ENCODE peak calls at places on chromosomes 5 and 9, in nine cellular contexts. One of them, this sample, is unnamed.
A peak's percentile ranks its signal among the peaks of the same experiment; 100 is the strongest.

GRCh38 chr9:20754556-20754955 is 70.5 kb downstream of the FOCAD start:
- DNase-seq in hepatocyte: no peak
- DNase-seq in Karpas-422: no peak
- DNase-seq in MM.1S: no peak
- DNase-seq in IMR-90: peak; percentile 11
- DNase-seq in SK-N-SH: no peak
- DNase-seq in astrocyte: peak; percentile 55
- DNase-seq in K562: no peak
- DNase-seq in neural progenitor cell: no peak
- DNase-seq in this sample: peak; percentile 34

GRCh38 chr9:130110166-130110565 is 56.5 kb downstream of the GPR107 start:
- DNase-seq in K562: no peak
- DNase-seq in SK-N-SH: no peak
- DNase-seq in Karpas-422: no peak
- DNase-seq in MM.1S: no peak
- DNase-seq in neural progenitor cell: no peak
- DNase-seq in astrocyte: no peak
- DNase-seq in IMR-90: no peak
- DNase-seq in hepatocyte: no peak
- DNase-seq in this sample: no peak

GRCh38 chr9:111744363-111744762 is 50.4 kb downstream of the SHOC1 start:
- DNase-seq in Karpas-422: no peak
- DNase-seq in K562: no peak
- DNase-seq in astrocyte: peak; percentile 68
- DNase-seq in SK-N-SH: no peak
- DNase-seq in MM.1S: no peak
- DNase-seq in hepatocyte: no peak
- DNase-seq in neural progenitor cell: no peak
- DNase-seq in IMR-90: no peak
- DNase-seq in this sample: no peak

GRCh38 chr9:130345009-130345992 is 79.7 kb downstream of the HMCN2 start:
- DNase-seq in hepatocyte: no peak
- DNase-seq in K562: no peak
- DNase-seq in Karpas-422: no peak
- DNase-seq in neural progenitor cell: no peak
- DNase-seq in SK-N-SH: peak; percentile 55
- DNase-seq in astrocyte: peak; percentile 21
- DNase-seq in IMR-90: no peak
- DNase-seq in MM.1S: no peak
- DNase-seq in this sample: no peak

GRCh38 chr9:136748201-136748600 is at the start of gene LCN6:
- DNase-seq in MM.1S: no peak
- DNase-seq in astrocyte: no peak
- DNase-seq in neural progenitor cell: no peak
- DNase-seq in SK-N-SH: no peak
- DNase-seq in K562: no peak
- DNase-seq in IMR-90: no peak
- DNase-seq in hepatocyte: no peak
- DNase-seq in Karpas-422: no peak
- DNase-seq in this sample: no peak

GRCh38 chr5:122078116-122078865 is at the start of gene LOX:
- DNase-seq in astrocyte: peak; percentile 98
- DNase-seq in neural progenitor cell: peak; percentile 77
- DNase-seq in IMR-90: peak; percentile 98
- DNase-seq in SK-N-SH: peak; percentile 54
- DNase-seq in Karpas-422: no peak
- DNase-seq in hepatocyte: peak; percentile 87
- DNase-seq in MM.1S: no peak
- DNase-seq in K562: no peak
- DNase-seq in this sample: peak; percentile 63

GRCh38 chr5:142866563-142867275 is 96.5 kb downstream of the ARHGAP26 start:
- DNase-seq in Karpas-422: peak; percentile 83
- DNase-seq in K562: peak; percentile 59
- DNase-seq in IMR-90: peak; percentile 73
- DNase-seq in hepatocyte: peak; percentile 86
- DNase-seq in astrocyte: peak; percentile 70
- DNase-seq in SK-N-SH: peak; percentile 68
- DNase-seq in MM.1S: peak; percentile 77
- DNase-seq in neural progenitor cell: peak; percentile 81
- DNase-seq in this sample: peak; percentile 65

GRCh38 chr5:73796164-73797141 is 170.5 kb downstream of the ARHGEF28 start:
- DNase-seq in IMR-90: peak; percentile 98
- DNase-seq in astrocyte: peak; percentile 97
- DNase-seq in SK-N-SH: no peak
- DNase-seq in hepatocyte: peak; percentile 56
- DNase-seq in Karpas-422: no peak
- DNase-seq in K562: no peak
- DNase-seq in neural progenitor cell: no peak
- DNase-seq in MM.1S: no peak
- DNase-seq in this sample: peak; percentile 85

GRCh38 chr9:109574061-109574882 is 76.2 kb upstream of the PTPN3 start:
- DNase-seq in astrocyte: peak; percentile 33
- DNase-seq in K562: peak; percentile 35
- DNase-seq in MM.1S: peak; percentile 73
- DNase-seq in IMR-90: peak; percentile 68
- DNase-seq in neural progenitor cell: peak; percentile 78
- DNase-seq in Karpas-422: peak; percentile 81
- DNase-seq in hepatocyte: peak; percentile 82
- DNase-seq in SK-N-SH: peak; percentile 42
- DNase-seq in this sample: peak; percentile 43

GRCh38 chr5:157271740-157272271 is 5.9 kb downstream of the CYFIP2 start:
- DNase-seq in IMR-90: no peak
- DNase-seq in astrocyte: no peak
- DNase-seq in SK-N-SH: no peak
- DNase-seq in K562: no peak
- DNase-seq in hepatocyte: no peak
- DNase-seq in Karpas-422: peak; percentile 96
- DNase-seq in neural progenitor cell: no peak
- DNase-seq in MM.1S: peak; percentile 98
- DNase-seq in this sample: no peak

GRCh38 chr5:156431956-156432829 is 105.2 kb downstream of the SGCD start:
- DNase-seq in hepatocyte: no peak
- DNase-seq in IMR-90: no peak
- DNase-seq in astrocyte: no peak
- DNase-seq in MM.1S: no peak
- DNase-seq in neural progenitor cell: no peak
- DNase-seq in Karpas-422: no peak
- DNase-seq in K562: no peak
- DNase-seq in SK-N-SH: no peak
- DNase-seq in this sample: no peak

GRCh38 chr5:9544502-9545300 is 1.2 kb downstream of the SEMA5A start:
- DNase-seq in neural progenitor cell: peak; percentile 93
- DNase-seq in SK-N-SH: peak; percentile 85
- DNase-seq in Karpas-422: no peak
- DNase-seq in K562: peak; percentile 70
- DNase-seq in MM.1S: peak; percentile 81
- DNase-seq in astrocyte: peak; percentile 56
- DNase-seq in hepatocyte: peak; percentile 92
- DNase-seq in IMR-90: peak; percentile 80
- DNase-seq in this sample: peak; percentile 85

GRCh38 chr9:12798066-12798770 is 23.4 kb downstream of the LURAP1L start:
- DNase-seq in hepatocyte: no peak
- DNase-seq in Karpas-422: no peak
- DNase-seq in astrocyte: no peak
- DNase-seq in SK-N-SH: no peak
- DNase-seq in neural progenitor cell: no peak
- DNase-seq in MM.1S: no peak
- DNase-seq in K562: no peak
- DNase-seq in IMR-90: no peak
- DNase-seq in this sample: peak; percentile 84

GRCh38 chr5:81187885-81188284 is 45.2 kb upstream of the CKMT2 start:
- DNase-seq in K562: no peak
- DNase-seq in MM.1S: peak; percentile 23
- DNase-seq in Karpas-422: no peak
- DNase-seq in hepatocyte: no peak
- DNase-seq in IMR-90: no peak
- DNase-seq in SK-N-SH: no peak
- DNase-seq in astrocyte: no peak
- DNase-seq in neural progenitor cell: no peak
- DNase-seq in this sample: no peak

GRCh38 chr5:77230727-77231469 is 20.4 kb downstream of the PDE8B start:
- DNase-seq in SK-N-SH: no peak
- DNase-seq in IMR-90: peak; percentile 28
- DNase-seq in neural progenitor cell: peak; percentile 38
- DNase-seq in Karpas-422: peak; percentile 64
- DNase-seq in K562: peak; percentile 21
- DNase-seq in MM.1S: no peak
- DNase-seq in astrocyte: no peak
- DNase-seq in hepatocyte: no peak
- DNase-seq in this sample: no peak

GRCh38 chr9:34957492-34958410 is at the start of gene PHF24:
- DNase-seq in Karpas-422: no peak
- DNase-seq in SK-N-SH: peak; percentile 86
- DNase-seq in astrocyte: no peak
- DNase-seq in neural progenitor cell: peak; percentile 78
- DNase-seq in MM.1S: peak; percentile 44
- DNase-seq in hepatocyte: peak; percentile 70
- DNase-seq in K562: peak; percentile 54
- DNase-seq in IMR-90: no peak
- DNase-seq in this sample: no peak

GRCh38 chr5:178068293-178068692 is 45.0 kb upstream of the N4BP3 start:
- DNase-seq in Karpas-422: peak; percentile 45
- DNase-seq in IMR-90: no peak
- DNase-seq in K562: no peak
- DNase-seq in astrocyte: no peak
- DNase-seq in MM.1S: no peak
- DNase-seq in hepatocyte: no peak
- DNase-seq in neural progenitor cell: peak; percentile 13
- DNase-seq in SK-N-SH: peak; percentile 50
- DNase-seq in this sample: no peak

GRCh38 chr5:178069909-178070308 is 43.4 kb upstream of the N4BP3 start:
- DNase-seq in SK-N-SH: no peak
- DNase-seq in hepatocyte: peak; percentile 35
- DNase-seq in K562: peak; percentile 59
- DNase-seq in IMR-90: peak; percentile 26
- DNase-seq in neural progenitor cell: peak; percentile 63
- DNase-seq in MM.1S: no peak
- DNase-seq in astrocyte: no peak
- DNase-seq in Karpas-422: peak; percentile 90
- DNase-seq in this sample: peak; percentile 28

GRCh38 chr5:178071108-178071507 is 42.2 kb upstream of the N4BP3 start:
- DNase-seq in Karpas-422: no peak
- DNase-seq in SK-N-SH: no peak
- DNase-seq in K562: no peak
- DNase-seq in astrocyte: no peak
- DNase-seq in IMR-90: no peak
- DNase-seq in hepatocyte: no peak
- DNase-seq in MM.1S: no peak
- DNase-seq in neural progenitor cell: no peak
- DNase-seq in this sample: no peak

GRCh38 chr5:178063277-178063676 is 50.1 kb upstream of the N4BP3 start:
- DNase-seq in neural progenitor cell: no peak
- DNase-seq in K562: no peak
- DNase-seq in MM.1S: no peak
- DNase-seq in hepatocyte: no peak
- DNase-seq in IMR-90: no peak
- DNase-seq in Karpas-422: no peak
- DNase-seq in SK-N-SH: no peak
- DNase-seq in astrocyte: no peak
- DNase-seq in this sample: no peak

DNA sequence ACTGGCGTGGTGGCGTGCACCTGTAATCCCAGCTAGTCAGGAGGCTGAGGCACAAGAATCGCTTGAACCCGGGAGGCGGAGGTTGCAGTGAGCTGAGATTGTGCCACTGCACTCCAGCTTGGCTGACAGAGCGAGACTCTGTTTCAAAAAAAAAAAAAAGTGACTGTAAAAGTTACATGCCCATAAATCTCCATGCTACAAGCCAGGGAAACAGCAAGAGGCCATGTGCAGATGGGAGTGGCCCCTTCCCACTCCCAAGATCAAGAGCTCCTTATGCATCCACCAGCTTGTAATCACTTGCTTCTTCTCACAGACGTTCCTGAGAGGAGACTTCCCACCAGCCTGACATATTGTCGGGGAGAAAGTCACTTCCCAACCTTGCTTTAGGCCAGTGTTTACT is 45.6 kb upstream of the N4BP3 start:
- DNase-seq in Karpas-422: no peak
- DNase-seq in hepatocyte: no peak
- DNase-seq in MM.1S: no peak
- DNase-seq in K562: no peak
- DNase-seq in IMR-90: no peak
- DNase-seq in neural progenitor cell: no peak
- DNase-seq in SK-N-SH: no peak
- DNase-seq in astrocyte: no peak
- DNase-seq in this sample: no peak
- H2AFZ ChIP-seq in Karpas-422: no peak overlapping the region
- H2AFZ ChIP-seq in hepatocyte: no peak overlapping the region
- H2AFZ ChIP-seq in MM.1S: no peak overlapping the region
- H2AFZ ChIP-seq in K562: no peak overlapping the region
- H2AFZ ChIP-seq in IMR-90: no peak overlapping the region
- H2AFZ ChIP-seq in neural progenitor cell: no peak overlapping the region
- H2AFZ ChIP-seq in SK-N-SH: no peak overlapping the region
- H2AFZ ChIP-seq in astrocyte: no peak overlapping the region
- H2AFZ ChIP-seq in this sample: no peak overlapping the region

GRCh38 chr9:107615325-107615724 is 125.8 kb upstream of the KLF4 start:
- DNase-seq in MM.1S: no peak
- DNase-seq in SK-N-SH: no peak
- DNase-seq in astrocyte: no peak
- DNase-seq in IMR-90: peak; percentile 24
- DNase-seq in Karpas-422: no peak
- DNase-seq in K562: no peak
- DNase-seq in neural progenitor cell: no peak
- DNase-seq in hepatocyte: peak; percentile 65
- DNase-seq in this sample: no peak
- H2AFZ ChIP-seq in MM.1S: no peak overlapping the region
- H2AFZ ChIP-seq in SK-N-SH: no peak overlapping the region
- H2AFZ ChIP-seq in astrocyte: no peak overlapping the region
- H2AFZ ChIP-seq in IMR-90: no peak overlapping the region
- H2AFZ ChIP-seq in Karpas-422: no peak overlapping the region
- H2AFZ ChIP-seq in K562: no peak overlapping the region
- H2AFZ ChIP-seq in neural progenitor cell: no peak overlapping the region
- H2AFZ ChIP-seq in hepatocyte: no peak overlapping the region
- H2AFZ ChIP-seq in this sample: no peak overlapping the region

DNA sequence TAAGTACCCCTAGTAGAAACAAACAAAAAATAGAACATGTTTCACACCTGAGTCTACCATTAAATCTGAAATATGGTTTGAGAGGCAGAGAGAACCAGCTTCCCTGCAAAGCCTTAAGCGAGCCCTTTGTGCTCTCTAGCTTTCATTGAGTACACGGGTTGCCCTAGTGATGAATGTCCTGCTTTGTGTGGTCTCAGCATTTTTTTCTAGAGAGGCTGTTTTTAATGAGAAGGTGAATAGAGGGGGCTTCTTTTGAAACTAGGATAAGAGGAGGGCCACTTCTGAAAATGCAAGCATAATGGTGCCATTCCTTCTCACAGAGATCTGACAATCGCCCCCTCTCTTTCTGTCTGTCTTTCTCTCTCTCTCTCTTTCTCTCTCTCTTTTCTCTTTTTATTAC is 131.3 kb downstream of the MACIR start:
- DNase-seq in astrocyte: no peak
- DNase-seq in K562: no peak
- DNase-seq in SK-N-SH: no peak
- DNase-seq in IMR-90: no peak
- DNase-seq in hepatocyte: no peak
- DNase-seq in MM.1S: no peak
- DNase-seq in Karpas-422: no peak
- DNase-seq in neural progenitor cell: peak; percentile 86
- DNase-seq in this sample: no peak
- H2AFZ ChIP-seq in astrocyte: no peak overlapping the region
- H2AFZ ChIP-seq in K562: no peak overlapping the region
- H2AFZ ChIP-seq in SK-N-SH: no peak overlapping the region
- H2AFZ ChIP-seq in IMR-90: no peak overlapping the region
- H2AFZ ChIP-seq in hepatocyte: no peak overlapping the region
- H2AFZ ChIP-seq in MM.1S: no peak overlapping the region
- H2AFZ ChIP-seq in Karpas-422: no peak overlapping the region
- H2AFZ ChIP-seq in neural progenitor cell: no peak overlapping the region
- H2AFZ ChIP-seq in this sample: no peak overlapping the region

GRCh38 chr5:120449501-120449900 is 14.6 kb upstream of the PRR16 start:
- DNase-seq in Karpas-422: no peak
- DNase-seq in K562: no peak
- DNase-seq in MM.1S: no peak
- DNase-seq in SK-N-SH: no peak
- DNase-seq in IMR-90: peak; percentile 46
- DNase-seq in hepatocyte: no peak
- DNase-seq in astrocyte: peak; percentile 41
- DNase-seq in neural progenitor cell: no peak
- DNase-seq in this sample: no peak
- H2AFZ ChIP-seq in Karpas-422: no peak overlapping the region
- H2AFZ ChIP-seq in K562: no peak overlapping the region
- H2AFZ ChIP-seq in MM.1S: no peak overlapping the region
- H2AFZ ChIP-seq in SK-N-SH: no peak overlapping the region
- H2AFZ ChIP-seq in IMR-90: no peak overlapping the region
- H2AFZ ChIP-seq in hepatocyte: no peak overlapping the region
- H2AFZ ChIP-seq in astrocyte: no peak overlapping the region
- H2AFZ ChIP-seq in neural progenitor cell: no peak overlapping the region
- H2AFZ ChIP-seq in this sample: no peak overlapping the region